ENCODE peak calls at places on chromosome 16, in ten cellular contexts. V, M, A, C, N, O, Z, B, G and P are unnamed samples.

GRCh38 chr16:47204736-47205499 is 61.2 kb upstream of the NETO2 start:
- DNase-seq in V (no peak), M (peak), A (no peak), C (no peak), N (no peak), O (no peak), Z (no peak), B (no peak), G (no peak), P (no peak)

GRCh38 chr16:50056226-50056625 is 9.5 kb upstream of the HEATR3 start:
- DNase-seq in V (no peak), M (no peak), A (no peak), C (no peak), N (no peak), O (no peak), Z (no peak), B (no peak), G (no peak), P (no peak)

GRCh38 chr16:47712276-47713224 is 251.4 kb downstream of the PHKB start:
- DNase-seq in V (no peak), M (no peak), A (no peak), C (no peak), N (no peak), O (no peak), Z (no peak), B (no peak), G (peak), P (no peak)

GRCh38 chr16:88282221-88283041 is 100.3 kb upstream of the ZNF469 start:
- DNase-seq in V (no peak), M (no peak), A (no peak), C (no peak), N (no peak), O (no peak), Z (no peak), B (no peak), G (no peak), P (no peak)

GRCh38 chr16:85659805-85660511 is 28.8 kb downstream of the GINS2 start:
- DNase-seq in V (peak), M (peak), A (peak), C (peak), N (peak), O (peak), Z (peak), B (peak), G (peak), P (peak)

GRCh38 chr16:24939738-24940137 is 75.4 kb downstream of the ARHGAP17 start:
- DNase-seq in V (no peak), M (no peak), A (no peak), C (no peak), N (no peak), O (no peak), Z (no peak), B (no peak), G (no peak), P (no peak)

GRCh38 chr16:82384017-82384416 is 214.0 kb upstream of the MPHOSPH6 start:
- DNase-seq in V (no peak), M (no peak), A (no peak), C (no peak), N (no peak), O (no peak), Z (no peak), B (no peak), G (no peak), P (no peak)

GRCh38 chr16:2736476-2737237 is 15.8 kb upstream of the SRRM2 start:
- DNase-seq in V (no peak), M (no peak), A (no peak), C (no peak), N (no peak), O (no peak), Z (no peak), B (no peak), G (no peak), P (no peak)

GRCh38 chr16:14036869-14037268 is 34.2 kb upstream of the MRTFB start:
- DNase-seq in V (no peak), M (no peak), A (no peak), C (no peak), N (no peak), O (no peak), Z (no peak), B (no peak), G (no peak), P (no peak)

GRCh38 chr16:83732536-83732935 is 75.2 kb upstream of the HSBP1 start:
- DNase-seq in V (no peak), M (no peak), A (no peak), C (no peak), N (no peak), O (no peak), Z (no peak), B (no peak), G (no peak), P (no peak)

GRCh38 chr16:80150978-80151705 is 389.7 kb upstream of the DYNLRB2 start:
- DNase-seq in V (no peak), M (no peak), A (no peak), C (no peak), N (no peak), O (no peak), Z (no peak), B (no peak), G (no peak), P (no peak)

GRCh38 chr16:68369697-68370096 is 58.9 kb downstream of the PRMT7 start:
- DNase-seq in V (no peak), M (no peak), A (no peak), C (no peak), N (no peak), O (no peak), Z (no peak), B (no peak), G (peak), P (peak)

GRCh38 chr16:30434852-30435251 is 5.0 kb upstream of the DCTPP1 start:
- DNase-seq in V (no peak), M (no peak), A (no peak), C (no peak), N (no peak), O (no peak), Z (no peak), B (no peak), G (no peak), P (no peak)

GRCh38 chr16:11586856-11587642 is at the start of gene LITAF:
- DNase-seq in V (peak), M (peak), A (peak), C (peak), N (peak), O (peak), Z (peak), B (peak), G (peak), P (peak)

GRCh38 chr16:68234188-68235104 is 1.5 kb downstream of the ESRP2 start:
- DNase-seq in V (no peak), M (no peak), A (no peak), C (no peak), N (peak), O (no peak), Z (peak), B (peak), G (peak), P (no peak)

GRCh38 chr16:1096164-1097082 is at the start of gene C1QTNF8:
- DNase-seq in V (no peak), M (no peak), A (no peak), C (no peak), N (no peak), O (no peak), Z (no peak), B (no peak), G (no peak), P (no peak)

GRCh38 chr16:72094266-72094610 is 591 bp downstream of the DHX38 start:
- DNase-seq in V (peak), M (peak), A (no peak), C (no peak), N (no peak), O (no peak), Z (no peak), B (no peak), G (no peak), P (peak)

GRCh38 chr16:68070249-68070725 is 14.9 kb upstream of the NFATC3 start:
- DNase-seq in V (no peak), M (no peak), A (no peak), C (no peak), N (no peak), O (no peak), Z (no peak), B (no peak), G (no peak), P (no peak)

GRCh38 chr16:12951392-12951791 is 50.0 kb downstream of the SHISA9 start:
- DNase-seq in V (no peak), M (no peak), A (no peak), C (peak), N (no peak), O (no peak), Z (peak), B (no peak), G (no peak), P (no peak)

GRCh38 chr16:19005561-19006445 is 22.1 kb downstream of the TMC7 start:
- DNase-seq in V (no peak), M (peak), A (no peak), C (no peak), N (no peak), O (no peak), Z (no peak), B (no peak), G (no peak), P (no peak)

GRCh38 chr16:70520612-70521297 is 2.6 kb downstream of the COG4 start:
- DNase-seq in V (no peak), M (peak), A (no peak), C (no peak), N (no peak), O (no peak), Z (no peak), B (no peak), G (no peak), P (no peak)

GRCh38 chr16:24609740-24610420 is 70.5 kb downstream of the RBBP6 start:
- DNase-seq in V (no peak), M (peak), A (no peak), C (peak), N (peak), O (no peak), Z (peak), B (peak), G (peak), P (no peak)

GRCh38 chr16:67240506-67240905 is 6.8 kb downstream of the FHOD1 start:
- DNase-seq in V (no peak), M (no peak), A (no peak), C (no peak), N (no peak), O (no peak), Z (no peak), B (no peak), G (peak), P (no peak)

GRCh38 chr16:8858994-8859912 is 9.6 kb downstream of the CARHSP1 start:
- DNase-seq in V (no peak), M (no peak), A (no peak), C (no peak), N (no peak), O (no peak), Z (no peak), B (no peak), G (peak), P (no peak)

GRCh38 chr16:24539850-24540484 is 601 bp downstream of the RBBP6 start:
- DNase-seq in V (peak), M (peak), A (no peak), C (peak), N (no peak), O (peak), Z (no peak), B (no peak), G (peak), P (peak)

GRCh38 chr16:47045023-47045422 is 71.5 kb upstream of the DNAJA2 start:
- DNase-seq in V (no peak), M (no peak), A (no peak), C (no peak), N (no peak), O (no peak), Z (no peak), B (no peak), G (no peak), P (no peak)

GRCh38 chr16:10921536-10922327 is 20.5 kb downstream of the DEXI start:
- DNase-seq in V (no peak), M (no peak), A (no peak), C (no peak), N (no peak), O (no peak), Z (no peak), B (no peak), G (no peak), P (no peak)

GRCh38 chr16:30656974-30657865 is 1.0 kb upstream of the FBRS start:
- DNase-seq in V (no peak), M (no peak), A (no peak), C (no peak), N (no peak), O (no peak), Z (no peak), B (no peak), G (no peak), P (no peak)

GRCh38 chr16:24174977-24175376 is 81.2 kb upstream of the CACNG3 start:
- DNase-seq in V (no peak), M (no peak), A (no peak), C (no peak), N (no peak), O (no peak), Z (no peak), B (no peak), G (no peak), P (no peak)

GRCh38 chr16:72876221-72876620 is 171.7 kb downstream of the ZFHX3 start:
- DNase-seq in V (no peak), M (no peak), A (no peak), C (no peak), N (no peak), O (no peak), Z (no peak), B (no peak), G (peak), P (peak)

GRCh38 chr16:12763517-12763916 is 40.2 kb downstream of the CPPED1 start:
- DNase-seq in V (no peak), M (no peak), A (no peak), C (no peak), N (no peak), O (no peak), Z (no peak), B (no peak), G (no peak), P (no peak)

GRCh38 chr16:12214509-12214908 is 238.0 kb downstream of the SNX29 start:
- DNase-seq in V (no peak), M (peak), A (no peak), C (no peak), N (no peak), O (no peak), Z (no peak), B (no peak), G (no peak), P (no peak)

GRCh38 chr16:54647731-54648221 is 282.9 kb upstream of the IRX5 start:
- DNase-seq in V (no peak), M (no peak), A (no peak), C (no peak), N (no peak), O (no peak), Z (no peak), B (no peak), G (no peak), P (no peak)

GRCh38 chr16:84577034-84577803 is 40.7 kb downstream of the COTL1 start:
- DNase-seq in V (no peak), M (no peak), A (no peak), C (no peak), N (no peak), O (no peak), Z (no peak), B (no peak), G (no peak), P (no peak)

GRCh38 chr16:24504467-24505345 is 34.7 kb upstream of the RBBP6 start:
- DNase-seq in V (peak), M (peak), A (peak), C (peak), N (peak), O (peak), Z (peak), B (peak), G (peak), P (peak)

GRCh38 chr16:15567823-15568222 is 75.1 kb downstream of the MARF1 start:
- DNase-seq in V (no peak), M (no peak), A (no peak), C (no peak), N (no peak), O (no peak), Z (no peak), B (no peak), G (no peak), P (no peak)

GRCh38 chr16:85168732-85169256 is 56.5 kb upstream of the CIBAR2 start:
- DNase-seq in V (no peak), M (peak), A (no peak), C (peak), N (peak), O (no peak), Z (peak), B (no peak), G (peak), P (no peak)